ENCODE peak calls at places on chromosomes 12 and 14, in eight cellular contexts. One of them, this sample, is unnamed.

GRCh38 chr14:76153919-76154318 is 2.2 kb downstream of the GPATCH2L start:
- DNase-seq in stimulated activated CD4-positive, alpha-beta T cell treated with anti-CD3 and anti-CD28 coated beads, Interleukin-1b, Interleukin-23, amount 100 ng/mL, for 24 hours: no peak
- DNase-seq in MCF 10A: no peak
- DNase-seq in C1 segment of cervical spinal cord: no peak
- DNase-seq in GM23248: no peak
- DNase-seq in T-cell: no peak
- DNase-seq in right lobe of liver: no peak
- DNase-seq in tibial artery: no peak
- DNase-seq in this sample: no peak

GRCh38 chr12:105256921-105257320 is 20.9 kb upstream of the APPL2 start:
- DNase-seq in stimulated activated CD4-positive, alpha-beta T cell treated with anti-CD3 and anti-CD28 coated beads, Interleukin-1b, Interleukin-23, amount 100 ng/mL, for 24 hours: no peak
- DNase-seq in MCF 10A: no peak
- DNase-seq in C1 segment of cervical spinal cord: no peak
- DNase-seq in GM23248: peak; percentile 96
- DNase-seq in T-cell: no peak
- DNase-seq in right lobe of liver: no peak
- DNase-seq in tibial artery: no peak
- DNase-seq in this sample: no peak

GRCh38 chr12:16884056-16884455 is 278.1 kb upstream of the LMO3 start:
- DNase-seq in stimulated activated CD4-positive, alpha-beta T cell treated with anti-CD3 and anti-CD28 coated beads, Interleukin-1b, Interleukin-23, amount 100 ng/mL, for 24 hours: no peak
- DNase-seq in MCF 10A: no peak
- DNase-seq in C1 segment of cervical spinal cord: no peak
- DNase-seq in GM23248: no peak
- DNase-seq in T-cell: no peak
- DNase-seq in right lobe of liver: no peak
- DNase-seq in tibial artery: no peak
- DNase-seq in this sample: no peak

GRCh38 chr12:1058423-1058822 is 67.4 kb downstream of the ERC1 start:
- DNase-seq in stimulated activated CD4-positive, alpha-beta T cell treated with anti-CD3 and anti-CD28 coated beads, Interleukin-1b, Interleukin-23, amount 100 ng/mL, for 24 hours: no peak
- DNase-seq in MCF 10A: no peak
- DNase-seq in C1 segment of cervical spinal cord: no peak
- DNase-seq in GM23248: no peak
- DNase-seq in T-cell: no peak
- DNase-seq in right lobe of liver: no peak
- DNase-seq in tibial artery: no peak
- DNase-seq in this sample: no peak

GRCh38 chr12:46608431-46609280 is 217.1 kb downstream of the SLC38A4 start:
- DNase-seq in stimulated activated CD4-positive, alpha-beta T cell treated with anti-CD3 and anti-CD28 coated beads, Interleukin-1b, Interleukin-23, amount 100 ng/mL, for 24 hours: no peak
- DNase-seq in MCF 10A: no peak
- DNase-seq in C1 segment of cervical spinal cord: no peak
- DNase-seq in GM23248: peak; percentile 81
- DNase-seq in T-cell: no peak
- DNase-seq in right lobe of liver: no peak
- DNase-seq in tibial artery: no peak
- DNase-seq in this sample: no peak

GRCh38 chr12:28582687-28583376 is 392.6 kb downstream of the CCDC91 start:
- DNase-seq in stimulated activated CD4-positive, alpha-beta T cell treated with anti-CD3 and anti-CD28 coated beads, Interleukin-1b, Interleukin-23, amount 100 ng/mL, for 24 hours: no peak
- DNase-seq in MCF 10A: no peak
- DNase-seq in C1 segment of cervical spinal cord: no peak
- DNase-seq in GM23248: no peak
- DNase-seq in T-cell: no peak
- DNase-seq in right lobe of liver: no peak
- DNase-seq in tibial artery: no peak
- DNase-seq in this sample: no peak

GRCh38 chr12:66168410-66168809 is 1.4 kb downstream of the TMBIM4 start:
- DNase-seq in stimulated activated CD4-positive, alpha-beta T cell treated with anti-CD3 and anti-CD28 coated beads, Interleukin-1b, Interleukin-23, amount 100 ng/mL, for 24 hours: no peak
- DNase-seq in MCF 10A: no peak
- DNase-seq in C1 segment of cervical spinal cord: no peak
- DNase-seq in GM23248: peak; percentile 13
- DNase-seq in T-cell: no peak
- DNase-seq in right lobe of liver: no peak
- DNase-seq in tibial artery: no peak
- DNase-seq in this sample: no peak

GRCh38 chr12:21697829-21698630 is 40.4 kb upstream of the LDHB start:
- DNase-seq in stimulated activated CD4-positive, alpha-beta T cell treated with anti-CD3 and anti-CD28 coated beads, Interleukin-1b, Interleukin-23, amount 100 ng/mL, for 24 hours: no peak
- DNase-seq in MCF 10A: peak; percentile 52
- DNase-seq in C1 segment of cervical spinal cord: no peak
- DNase-seq in GM23248: peak; percentile 48
- DNase-seq in T-cell: no peak
- DNase-seq in right lobe of liver: no peak
- DNase-seq in tibial artery: no peak
- DNase-seq in this sample: peak; percentile 50

GRCh38 chr12:122738561-122738960 is 7.9 kb upstream of the HCAR1 start:
- DNase-seq in stimulated activated CD4-positive, alpha-beta T cell treated with anti-CD3 and anti-CD28 coated beads, Interleukin-1b, Interleukin-23, amount 100 ng/mL, for 24 hours: no peak
- DNase-seq in MCF 10A: no peak
- DNase-seq in C1 segment of cervical spinal cord: no peak
- DNase-seq in GM23248: no peak
- DNase-seq in T-cell: no peak
- DNase-seq in right lobe of liver: no peak
- DNase-seq in tibial artery: peak; percentile 3
- DNase-seq in this sample: no peak

GRCh38 chr12:124472690-124473279 is 94.6 kb downstream of the NCOR2 start:
- DNase-seq in stimulated activated CD4-positive, alpha-beta T cell treated with anti-CD3 and anti-CD28 coated beads, Interleukin-1b, Interleukin-23, amount 100 ng/mL, for 24 hours: no peak
- DNase-seq in MCF 10A: no peak
- DNase-seq in C1 segment of cervical spinal cord: no peak
- DNase-seq in GM23248: no peak
- DNase-seq in T-cell: no peak
- DNase-seq in right lobe of liver: peak; percentile 33
- DNase-seq in tibial artery: no peak
- DNase-seq in this sample: no peak

GRCh38 chr14:71586131-71586893 is 345.9 kb upstream of the RGS6 start:
- DNase-seq in stimulated activated CD4-positive, alpha-beta T cell treated with anti-CD3 and anti-CD28 coated beads, Interleukin-1b, Interleukin-23, amount 100 ng/mL, for 24 hours: no peak
- DNase-seq in MCF 10A: no peak
- DNase-seq in C1 segment of cervical spinal cord: peak; percentile 42
- DNase-seq in GM23248: peak; percentile 66
- DNase-seq in T-cell: no peak
- DNase-seq in right lobe of liver: no peak
- DNase-seq in tibial artery: peak; percentile 71
- DNase-seq in this sample: no peak

GRCh38 chr14:35883677-35884293 is 57.6 kb downstream of the BRMS1L start:
- DNase-seq in stimulated activated CD4-positive, alpha-beta T cell treated with anti-CD3 and anti-CD28 coated beads, Interleukin-1b, Interleukin-23, amount 100 ng/mL, for 24 hours: peak; percentile 4
- DNase-seq in MCF 10A: peak; percentile 41
- DNase-seq in C1 segment of cervical spinal cord: no peak
- DNase-seq in GM23248: peak; percentile 61
- DNase-seq in T-cell: no peak
- DNase-seq in right lobe of liver: no peak
- DNase-seq in tibial artery: no peak
- DNase-seq in this sample: no peak

GRCh38 chr12:42565633-42566032 is 23.9 kb downstream of the PRICKLE1 start:
- DNase-seq in stimulated activated CD4-positive, alpha-beta T cell treated with anti-CD3 and anti-CD28 coated beads, Interleukin-1b, Interleukin-23, amount 100 ng/mL, for 24 hours: no peak
- DNase-seq in MCF 10A: no peak
- DNase-seq in C1 segment of cervical spinal cord: no peak
- DNase-seq in GM23248: no peak
- DNase-seq in T-cell: no peak
- DNase-seq in right lobe of liver: no peak
- DNase-seq in tibial artery: no peak
- DNase-seq in this sample: no peak

GRCh38 chr14:95442016-95442632 is 74.3 kb downstream of the SYNE3 start:
- DNase-seq in stimulated activated CD4-positive, alpha-beta T cell treated with anti-CD3 and anti-CD28 coated beads, Interleukin-1b, Interleukin-23, amount 100 ng/mL, for 24 hours: no peak
- DNase-seq in MCF 10A: no peak
- DNase-seq in C1 segment of cervical spinal cord: no peak
- DNase-seq in GM23248: no peak
- DNase-seq in T-cell: no peak
- DNase-seq in right lobe of liver: no peak
- DNase-seq in tibial artery: no peak
- DNase-seq in this sample: no peak

GRCh38 chr12:91817512-91817911 is 328.1 kb downstream of the BTG1 start:
- DNase-seq in stimulated activated CD4-positive, alpha-beta T cell treated with anti-CD3 and anti-CD28 coated beads, Interleukin-1b, Interleukin-23, amount 100 ng/mL, for 24 hours: no peak
- DNase-seq in MCF 10A: peak; percentile 49
- DNase-seq in C1 segment of cervical spinal cord: no peak
- DNase-seq in GM23248: no peak
- DNase-seq in T-cell: no peak
- DNase-seq in right lobe of liver: peak; percentile 52
- DNase-seq in tibial artery: no peak
- DNase-seq in this sample: no peak

GRCh38 chr12:55972906-55973597 is 826 bp upstream of the RAB5B start:
- DNase-seq in stimulated activated CD4-positive, alpha-beta T cell treated with anti-CD3 and anti-CD28 coated beads, Interleukin-1b, Interleukin-23, amount 100 ng/mL, for 24 hours: no peak
- DNase-seq in MCF 10A: no peak
- DNase-seq in C1 segment of cervical spinal cord: no peak
- DNase-seq in GM23248: no peak
- DNase-seq in T-cell: no peak
- DNase-seq in right lobe of liver: no peak
- DNase-seq in tibial artery: no peak
- DNase-seq in this sample: no peak

GRCh38 chr12:18250313-18250916 is 10.9 kb upstream of the PIK3C2G start:
- DNase-seq in stimulated activated CD4-positive, alpha-beta T cell treated with anti-CD3 and anti-CD28 coated beads, Interleukin-1b, Interleukin-23, amount 100 ng/mL, for 24 hours: no peak
- DNase-seq in MCF 10A: peak; percentile 73
- DNase-seq in C1 segment of cervical spinal cord: no peak
- DNase-seq in GM23248: peak; percentile 84
- DNase-seq in T-cell: no peak
- DNase-seq in right lobe of liver: no peak
- DNase-seq in tibial artery: no peak
- DNase-seq in this sample: no peak

GRCh38 chr14:73290279-73290678 is 53.0 kb downstream of the PAPLN start:
- DNase-seq in stimulated activated CD4-positive, alpha-beta T cell treated with anti-CD3 and anti-CD28 coated beads, Interleukin-1b, Interleukin-23, amount 100 ng/mL, for 24 hours: no peak
- DNase-seq in MCF 10A: no peak
- DNase-seq in C1 segment of cervical spinal cord: no peak
- DNase-seq in GM23248: no peak
- DNase-seq in T-cell: no peak
- DNase-seq in right lobe of liver: no peak
- DNase-seq in tibial artery: no peak
- DNase-seq in this sample: no peak